ENCODE peak calls at places on chromosomes 11 and 22, in seven cellular contexts. X is IMR-90, O is MM.1S, Y is Karpas-422, Q is left lung, T is tibial artery, L is K562. P is an unnamed sample. For H3K4me1, the result is how much of the 10 kb centered on the place peaks cover.

GRCh38 chr22:39514373-39514973 is 5.9 kb upstream of the ATF4 start:
- DNase-seq in X (peak), O (no peak), Y (peak), Q (no peak), T (peak), L (no peak), P (no peak)

GRCh38 chr11:47161134-47161854 is 15.4 kb downstream of the ARFGAP2 start:
- DNase-seq in X (peak), O (peak), Y (peak), Q (no peak), T (no peak), L (peak), P (no peak)

GRCh38 chr11:124481365-124482323 is 36.1 kb upstream of the OR8B8 start:
- DNase-seq in X (peak), O (peak), Y (no peak), Q (no peak), T (peak), L (peak), P (no peak)

GRCh38 chr11:79437981-79438630 is 2.7 kb downstream of the TENM4 start:
- DNase-seq in X (peak), O (no peak), Y (no peak), Q (no peak), T (peak), L (no peak), P (no peak)

GRCh38 chr11:26994579-26995210 is 783 bp downstream of the FIBIN start:
- DNase-seq in X (no peak), O (no peak), Y (no peak), Q (no peak), T (no peak), L (no peak), P (peak)

GRCh38 chr11:14789879-14790484 is 102.0 kb downstream of the CYP2R1 start:
- DNase-seq in X (peak), O (peak), Y (peak), Q (no peak), T (no peak), L (peak), P (no peak)

GRCh38 chr22:37999640-38000272 is 15.4 kb upstream of the SOX10 start:
- DNase-seq in X (peak), O (no peak), Y (peak), Q (no peak), T (no peak), L (peak), P (no peak)

GRCh38 chr11:59102259-59102765 is 4.7 kb upstream of the FAM111B start:
- DNase-seq in X (peak), O (peak), Y (peak), Q (peak), T (peak), L (peak), P (peak)

GRCh38 chr22:26527574-26528465 is 15.5 kb upstream of the TFIP11 start:
- DNase-seq in X (no peak), O (no peak), Y (no peak), Q (no peak), T (no peak), L (no peak), P (no peak)

DNA sequence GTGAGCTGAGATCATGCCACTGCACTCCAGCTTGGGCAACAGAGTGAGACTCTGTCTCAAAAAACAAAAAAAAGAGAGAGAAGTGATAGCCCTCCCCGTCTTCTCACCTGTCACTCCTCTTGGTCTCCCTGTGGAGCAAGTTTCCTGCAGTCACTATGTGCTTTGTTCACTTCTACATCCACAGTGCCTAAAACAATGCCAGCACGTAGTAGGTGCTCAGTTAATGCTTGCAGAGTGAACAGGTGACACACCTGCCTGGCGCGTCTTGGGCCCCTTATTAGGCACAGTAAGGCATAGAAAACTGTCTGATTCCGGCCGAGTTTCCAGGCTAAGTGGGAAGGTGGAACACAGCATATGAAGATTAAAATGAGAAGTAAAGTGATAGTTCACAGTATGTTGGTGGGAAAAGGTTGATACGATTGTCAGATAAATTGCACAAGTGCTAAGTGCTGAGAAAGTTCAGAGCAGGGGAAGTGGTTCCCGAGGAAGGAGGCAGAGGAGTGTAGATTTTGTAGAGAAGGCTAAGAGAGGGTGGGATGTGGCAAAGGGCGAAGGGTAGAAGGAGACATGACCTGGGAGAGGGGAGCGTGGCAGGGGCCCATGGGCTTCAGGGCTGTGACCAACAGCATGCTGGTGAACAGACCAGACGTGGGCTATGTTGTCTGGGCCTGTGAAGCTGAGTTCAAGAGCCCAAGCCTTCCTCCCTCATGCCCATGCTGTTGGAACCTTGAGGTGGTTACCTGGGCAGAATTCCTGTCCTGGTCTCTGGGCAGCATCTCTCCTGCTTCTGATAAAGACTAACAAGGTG is 41.9 kb downstream of the BCR start:
- DNase-seq in X (no peak), O (no peak), Y (no peak), Q (no peak), T (no peak), L (no peak), P (no peak)
- H3K4me1 ChIP-seq in X (under half), O (under half), Y (half or more), Q (half or more), T (half or more), L (half or more), P (half or more)

DNA sequence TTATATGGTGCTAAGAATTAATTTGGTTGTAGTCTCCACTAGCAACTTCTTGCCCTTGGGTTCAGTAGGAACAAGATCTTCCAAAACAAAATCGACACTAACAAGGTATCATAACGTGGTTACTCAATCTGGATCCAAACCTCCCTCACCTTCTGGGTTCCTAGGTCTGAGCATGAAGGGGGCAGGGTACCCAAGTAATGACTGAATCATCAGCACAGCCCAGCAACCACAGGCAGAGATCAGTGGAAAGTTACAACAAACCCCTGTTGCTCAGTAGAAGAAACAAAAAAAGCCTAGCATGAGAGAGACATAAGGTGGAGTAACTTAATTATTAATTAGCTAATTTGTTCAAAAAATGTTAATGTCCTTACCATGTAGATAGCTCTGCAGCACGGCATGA is 221.4 kb downstream of the BLID start:
- DNase-seq in X (peak), O (no peak), Y (no peak), Q (no peak), T (no peak), L (no peak), P (no peak)
- H3K4me1 ChIP-seq in X (under half), O (under half), Y (under half), Q (under half), T (under half), L (under half), P (under half)

DNA sequence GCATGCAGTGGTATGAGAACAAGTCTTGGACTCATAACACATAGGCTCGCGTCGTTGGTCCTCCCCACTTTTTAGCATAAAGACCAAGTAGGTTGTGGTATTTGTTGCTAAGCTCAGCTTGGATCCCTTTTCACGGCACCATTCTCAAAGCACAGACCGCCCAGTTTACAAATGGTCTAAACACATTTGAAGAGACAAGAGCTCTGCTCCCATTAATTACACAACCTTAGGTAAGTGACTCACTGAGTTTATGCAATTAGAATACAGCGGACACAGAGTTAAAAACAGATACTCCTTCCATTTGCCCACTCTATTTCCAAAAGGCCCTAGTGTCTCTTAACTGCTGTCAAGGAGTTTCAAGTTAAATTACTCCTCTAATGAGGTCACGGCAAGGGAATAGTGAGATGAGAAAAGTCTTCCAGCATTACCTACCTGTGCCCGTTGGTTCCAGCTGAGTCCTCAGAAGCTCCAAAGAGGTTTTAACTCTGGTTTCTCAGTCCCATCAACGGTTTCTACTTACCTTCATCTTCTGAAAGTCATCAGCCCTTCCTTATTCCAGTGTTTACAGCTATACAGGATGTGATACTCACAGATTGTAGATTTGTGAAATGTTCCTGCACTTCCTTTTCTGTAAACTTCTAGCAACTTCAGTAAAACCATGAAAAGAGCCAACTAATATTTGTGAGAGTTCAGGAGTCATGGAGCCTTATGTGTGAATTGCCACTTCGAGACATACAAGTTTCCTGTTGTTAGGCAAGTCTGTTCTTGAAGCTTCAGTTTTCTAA is at the start of gene MS4A6A:
- DNase-seq in X (no peak), O (no peak), Y (no peak), Q (no peak), T (no peak), L (no peak), P (no peak)
- H3K4me1 ChIP-seq in X (under half), O (under half), Y (under half), Q (under half), T (under half), L (under half), P (under half)

GRCh38 chr11:126355926-126356897 is 726 bp downstream of the ST3GAL4 start:
- DNase-seq in X (no peak), O (no peak), Y (no peak), Q (peak), T (no peak), L (peak), P (peak)
- H3K4me1 ChIP-seq in X (under half), O (under half), Y (under half), Q (under half), T (half or more), L (half or more), P (half or more)

DNA sequence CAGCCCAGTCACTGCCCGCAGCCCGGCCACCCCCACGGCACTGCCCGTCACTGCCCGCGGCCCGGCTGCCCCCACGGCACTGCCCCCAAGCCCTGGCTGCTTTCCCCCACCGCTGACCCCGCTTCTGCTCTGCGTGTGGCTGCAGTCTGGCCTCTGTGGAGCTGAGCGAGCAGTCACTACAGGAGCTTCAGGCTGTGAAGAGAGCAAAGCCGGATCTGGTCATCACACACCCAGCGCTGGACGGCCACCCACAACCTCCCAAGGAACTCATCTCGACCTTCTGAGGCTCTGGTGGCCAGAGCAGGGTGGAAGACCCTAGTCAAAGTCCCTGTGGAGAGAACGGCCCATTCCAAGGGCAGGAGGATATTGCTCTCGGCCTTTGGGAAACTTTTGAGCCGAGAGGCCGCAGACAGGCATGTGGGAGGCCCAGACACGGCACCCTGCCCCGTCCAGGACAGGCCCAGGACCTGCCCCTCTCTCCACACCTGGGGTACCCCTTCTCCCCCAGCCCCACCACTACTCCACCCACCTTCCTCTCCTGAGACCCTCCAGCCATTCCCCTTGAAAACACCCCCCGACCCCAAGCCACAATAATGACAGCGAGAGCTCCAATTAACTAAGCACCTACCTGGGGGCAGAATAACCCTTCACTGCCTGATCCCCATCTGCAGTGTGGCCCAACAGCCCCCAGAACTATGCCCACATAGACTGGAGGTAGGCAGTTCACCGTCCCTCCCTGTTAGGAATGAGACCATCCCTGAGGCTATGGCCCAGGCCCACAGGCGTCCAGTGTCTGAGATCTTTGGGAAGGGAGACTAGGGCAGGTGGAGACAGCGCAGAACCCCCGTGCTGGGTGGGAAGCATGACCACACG is 3.7 kb upstream of the PGGHG start:
- DNase-seq in X (no peak), O (no peak), Y (no peak), Q (peak), T (no peak), L (no peak), P (peak)
- H3K4me1 ChIP-seq in X (under half), O (under half), Y (under half), Q (under half), T (under half), L (half or more), P (under half)

GRCh38 chr11:72609451-72609850 is 64.8 kb downstream of the PDE2A start:
- DNase-seq in X (no peak), O (no peak), Y (no peak), Q (no peak), T (no peak), L (no peak), P (no peak)

GRCh38 chr11:72607101-72607468 is 67.1 kb downstream of the PDE2A start:
- DNase-seq in X (no peak), O (no peak), Y (no peak), Q (no peak), T (no peak), L (no peak), P (no peak)

GRCh38 chr11:72606362-72607100 is 67.7 kb downstream of the PDE2A start:
- DNase-seq in X (no peak), O (no peak), Y (no peak), Q (no peak), T (no peak), L (no peak), P (no peak)

GRCh38 chr11:72607496-72607895 is 66.7 kb downstream of the PDE2A start:
- DNase-seq in X (no peak), O (no peak), Y (no peak), Q (no peak), T (no peak), L (no peak), P (no peak)

DNA sequence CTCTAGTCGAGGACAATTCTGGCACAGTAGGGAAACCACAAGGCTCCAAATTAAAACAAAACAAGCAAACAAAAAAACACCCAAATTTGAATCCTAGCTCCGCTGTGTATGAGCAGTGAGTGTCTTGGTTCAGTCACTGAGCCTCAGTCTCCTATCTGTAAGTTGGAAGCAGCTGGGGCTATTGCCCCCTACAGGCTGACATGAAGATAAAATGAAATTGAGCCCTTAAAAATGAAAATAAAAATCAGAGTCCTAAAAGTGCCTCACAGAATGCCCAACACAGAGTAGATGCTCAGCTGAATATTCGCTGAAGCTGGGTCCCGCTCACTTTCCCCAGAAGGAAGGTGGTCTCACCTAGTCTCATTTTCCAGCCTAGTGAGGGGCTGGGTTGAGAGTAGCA is 65.2 kb downstream of the PDE2A start:
- DNase-seq in X (peak), O (peak), Y (peak), Q (no peak), T (no peak), L (peak), P (no peak)
- H3K4me1 ChIP-seq in X (under half), O (under half), Y (under half), Q (under half), T (under half), L (under half), P (under half)

GRCh38 chr11:126415669-126416420 is 60.4 kb downstream of the ST3GAL4 start:
- DNase-seq in X (no peak), O (no peak), Y (no peak), Q (peak), T (peak), L (no peak), P (peak)

GRCh38 chr11:126413426-126413825 is 57.9 kb downstream of the ST3GAL4 start:
- DNase-seq in X (no peak), O (no peak), Y (no peak), Q (no peak), T (no peak), L (no peak), P (no peak)

GRCh38 chr11:126413843-126414405 is 58.4 kb downstream of the ST3GAL4 start:
- DNase-seq in X (no peak), O (no peak), Y (no peak), Q (no peak), T (no peak), L (no peak), P (no peak)

GRCh38 chr11:126415128-126415527 is 59.6 kb downstream of the ST3GAL4 start:
- DNase-seq in X (peak), O (no peak), Y (no peak), Q (peak), T (peak), L (no peak), P (no peak)

GRCh38 chr11:126414615-126415014 is 59.1 kb downstream of the ST3GAL4 start:
- DNase-seq in X (no peak), O (no peak), Y (no peak), Q (no peak), T (no peak), L (no peak), P (no peak)
- H3K4me1 ChIP-seq in X (under half), O (under half), Y (under half), Q (under half), T (under half), L (under half), P (under half)

GRCh38 chr11:67405688-67406339 is 1.9 kb downstream of the TBC1D10C start:
- DNase-seq in X (no peak), O (no peak), Y (no peak), Q (no peak), T (no peak), L (no peak), P (no peak)

GRCh38 chr11:67405196-67405567 is 1.3 kb downstream of the TBC1D10C start:
- DNase-seq in X (no peak), O (no peak), Y (no peak), Q (no peak), T (no peak), L (no peak), P (no peak)

GRCh38 chr11:67406420-67406968 is 2.6 kb downstream of the TBC1D10C start:
- DNase-seq in X (no peak), O (no peak), Y (no peak), Q (no peak), T (no peak), L (no peak), P (no peak)

GRCh38 chr11:67406969-67407699 is 3.3 kb downstream of the TBC1D10C start:
- DNase-seq in X (no peak), O (no peak), Y (peak), Q (no peak), T (no peak), L (peak), P (no peak)

GRCh38 chr11:67404515-67405195 is 772 bp downstream of the TBC1D10C start:
- DNase-seq in X (no peak), O (no peak), Y (no peak), Q (no peak), T (no peak), L (no peak), P (peak)
- H3K4me1 ChIP-seq in X (under half), O (under half), Y (half or more), Q (under half), T (under half), L (half or more), P (under half)

GRCh38 chr22:42217752-42218280 is 52.6 kb downstream of the TCF20 start:
- DNase-seq in X (peak), O (no peak), Y (peak), Q (no peak), T (no peak), L (no peak), P (no peak)
- H3K4me1 ChIP-seq in X (under half), O (under half), Y (under half), Q (under half), T (under half), L (under half), P (under half)

DNA sequence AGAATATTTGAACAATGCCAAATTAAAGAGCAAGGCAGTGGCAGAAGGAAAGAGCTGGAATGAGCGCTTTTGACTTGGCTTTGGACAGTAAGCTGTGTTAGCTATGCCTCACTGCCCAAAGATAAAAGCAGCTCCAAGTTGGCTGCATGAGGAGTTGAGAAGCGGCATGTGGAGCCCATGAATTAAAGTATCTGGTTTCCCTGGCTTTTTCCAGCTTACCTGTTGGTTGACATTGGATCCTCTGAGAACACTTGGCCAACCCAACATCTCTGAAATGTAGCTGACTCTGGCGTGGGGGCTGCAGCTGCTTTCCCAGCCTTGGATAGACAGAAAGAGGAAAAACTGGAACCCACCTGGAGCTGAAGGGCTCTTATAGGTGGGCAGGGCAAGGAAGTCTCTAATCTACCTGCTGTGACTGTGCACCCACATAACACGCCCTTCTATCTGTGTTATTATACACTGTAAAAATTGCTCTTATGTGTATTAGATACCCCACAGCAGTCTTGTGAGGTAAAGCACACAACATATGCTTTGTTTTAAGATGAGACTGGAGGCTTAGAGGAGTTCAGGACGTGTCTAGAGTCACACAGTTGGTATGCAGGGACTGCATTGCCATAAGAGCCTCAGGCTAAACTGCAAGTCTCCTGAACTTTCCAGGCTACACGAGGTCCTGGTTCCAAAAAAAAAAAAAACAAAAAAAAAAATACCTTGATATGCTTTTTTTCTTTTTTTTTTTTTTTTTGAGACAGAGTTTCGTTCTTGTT is 5.8 kb downstream of the UBASH3B start:
- DNase-seq in X (peak), O (no peak), Y (no peak), Q (no peak), T (no peak), L (no peak), P (no peak)
- H3K4me1 ChIP-seq in X (under half), O (under half), Y (under half), Q (under half), T (under half), L (under half), P (under half)